ENCODE peak calls at places on chromosomes 3 and 15, in nine cellular contexts. One of them, this sample, is unnamed.

GRCh38 chr3:16386536-16386935 is 121.5 kb downstream of the OXNAD1 start:
- DNase-seq in GM18507: no peak
- DNase-seq in EL: no peak
- DNase-seq in lung: no peak
- DNase-seq in activated naive CD4-positive, alpha-beta T cell treated with anti-CD3 and anti-CD28 coated beads, Interleukin-2, amount 10 ng/mL, durations not matched to agents 7 days and 5 days: no peak
- DNase-seq in activated T-helper 1 cell treated with anti-CD3 and anti-CD28 coated beads, Interleukin-2, amount 50 U/mL, for 16 hours: no peak
- DNase-seq in nucleus accumbens: no peak
- DNase-seq in OCI-LY7: no peak
- DNase-seq in left cardiac atrium: no peak
- DNase-seq in this sample: no peak

GRCh38 chr3:171116365-171116764 is 89.8 kb upstream of the SLC2A2 start:
- DNase-seq in left cardiac atrium: no peak
- DNase-seq in OCI-LY7: no peak
- DNase-seq in nucleus accumbens: no peak
- DNase-seq in GM18507: no peak
- DNase-seq in activated naive CD4-positive, alpha-beta T cell treated with anti-CD3 and anti-CD28 coated beads, Interleukin-2, amount 10 ng/mL, durations not matched to agents 7 days and 5 days: no peak
- DNase-seq in EL: peak
- DNase-seq in lung: no peak
- DNase-seq in activated T-helper 1 cell treated with anti-CD3 and anti-CD28 coated beads, Interleukin-2, amount 50 U/mL, for 16 hours: no peak
- DNase-seq in this sample: no peak

GRCh38 chr3:122362026-122362425 is 21.0 kb downstream of the MIX23 start:
- DNase-seq in OCI-LY7: no peak
- DNase-seq in activated naive CD4-positive, alpha-beta T cell treated with anti-CD3 and anti-CD28 coated beads, Interleukin-2, amount 10 ng/mL, durations not matched to agents 7 days and 5 days: no peak
- DNase-seq in left cardiac atrium: no peak
- DNase-seq in GM18507: no peak
- DNase-seq in nucleus accumbens: no peak
- DNase-seq in lung: no peak
- DNase-seq in EL: no peak
- DNase-seq in activated T-helper 1 cell treated with anti-CD3 and anti-CD28 coated beads, Interleukin-2, amount 50 U/mL, for 16 hours: no peak
- DNase-seq in this sample: no peak

GRCh38 chr15:63481105-63481810 is 23.1 kb upstream of the USP3 start:
- DNase-seq in activated naive CD4-positive, alpha-beta T cell treated with anti-CD3 and anti-CD28 coated beads, Interleukin-2, amount 10 ng/mL, durations not matched to agents 7 days and 5 days: no peak
- DNase-seq in lung: no peak
- DNase-seq in nucleus accumbens: no peak
- DNase-seq in left cardiac atrium: no peak
- DNase-seq in activated T-helper 1 cell treated with anti-CD3 and anti-CD28 coated beads, Interleukin-2, amount 50 U/mL, for 16 hours: no peak
- DNase-seq in GM18507: no peak
- DNase-seq in EL: peak
- DNase-seq in OCI-LY7: no peak
- DNase-seq in this sample: peak

GRCh38 chr3:127425505-127426443 is 137.9 kb upstream of the PRR20G start:
- DNase-seq in activated T-helper 1 cell treated with anti-CD3 and anti-CD28 coated beads, Interleukin-2, amount 50 U/mL, for 16 hours: no peak
- DNase-seq in lung: no peak
- DNase-seq in nucleus accumbens: no peak
- DNase-seq in EL: no peak
- DNase-seq in left cardiac atrium: peak
- DNase-seq in OCI-LY7: no peak
- DNase-seq in activated naive CD4-positive, alpha-beta T cell treated with anti-CD3 and anti-CD28 coated beads, Interleukin-2, amount 10 ng/mL, durations not matched to agents 7 days and 5 days: no peak
- DNase-seq in GM18507: no peak
- DNase-seq in this sample: no peak

GRCh38 chr3:143848707-143849106 is 439 bp upstream of the SLC9A9 start:
- DNase-seq in nucleus accumbens: no peak
- DNase-seq in lung: no peak
- DNase-seq in activated naive CD4-positive, alpha-beta T cell treated with anti-CD3 and anti-CD28 coated beads, Interleukin-2, amount 10 ng/mL, durations not matched to agents 7 days and 5 days: no peak
- DNase-seq in OCI-LY7: peak
- DNase-seq in GM18507: no peak
- DNase-seq in activated T-helper 1 cell treated with anti-CD3 and anti-CD28 coated beads, Interleukin-2, amount 50 U/mL, for 16 hours: no peak
- DNase-seq in left cardiac atrium: no peak
- DNase-seq in EL: no peak
- DNase-seq in this sample: no peak

GRCh38 chr3:57059416-57059815 is 1.0 kb upstream of the SPATA12 start:
- DNase-seq in lung: no peak
- DNase-seq in nucleus accumbens: no peak
- DNase-seq in activated T-helper 1 cell treated with anti-CD3 and anti-CD28 coated beads, Interleukin-2, amount 50 U/mL, for 16 hours: no peak
- DNase-seq in EL: peak
- DNase-seq in left cardiac atrium: no peak
- DNase-seq in activated naive CD4-positive, alpha-beta T cell treated with anti-CD3 and anti-CD28 coated beads, Interleukin-2, amount 10 ng/mL, durations not matched to agents 7 days and 5 days: no peak
- DNase-seq in GM18507: no peak
- DNase-seq in OCI-LY7: no peak
- DNase-seq in this sample: no peak

GRCh38 chr3:156723182-156723619 is 48.8 kb downstream of the TIPARP start:
- DNase-seq in left cardiac atrium: peak
- DNase-seq in lung: no peak
- DNase-seq in activated T-helper 1 cell treated with anti-CD3 and anti-CD28 coated beads, Interleukin-2, amount 50 U/mL, for 16 hours: no peak
- DNase-seq in nucleus accumbens: no peak
- DNase-seq in OCI-LY7: no peak
- DNase-seq in GM18507: no peak
- DNase-seq in EL: peak
- DNase-seq in activated naive CD4-positive, alpha-beta T cell treated with anti-CD3 and anti-CD28 coated beads, Interleukin-2, amount 10 ng/mL, durations not matched to agents 7 days and 5 days: no peak
- DNase-seq in this sample: no peak

GRCh38 chr15:45534821-45535220 is 12.3 kb upstream of the SLC30A4 start:
- DNase-seq in EL: no peak
- DNase-seq in nucleus accumbens: no peak
- DNase-seq in activated naive CD4-positive, alpha-beta T cell treated with anti-CD3 and anti-CD28 coated beads, Interleukin-2, amount 10 ng/mL, durations not matched to agents 7 days and 5 days: no peak
- DNase-seq in activated T-helper 1 cell treated with anti-CD3 and anti-CD28 coated beads, Interleukin-2, amount 50 U/mL, for 16 hours: no peak
- DNase-seq in lung: no peak
- DNase-seq in left cardiac atrium: no peak
- DNase-seq in OCI-LY7: no peak
- DNase-seq in GM18507: no peak
- DNase-seq in this sample: no peak

GRCh38 chr3:136728434-136728833 is 23.7 kb downstream of the STAG1 start:
- DNase-seq in left cardiac atrium: no peak
- DNase-seq in EL: no peak
- DNase-seq in nucleus accumbens: no peak
- DNase-seq in activated naive CD4-positive, alpha-beta T cell treated with anti-CD3 and anti-CD28 coated beads, Interleukin-2, amount 10 ng/mL, durations not matched to agents 7 days and 5 days: no peak
- DNase-seq in GM18507: peak
- DNase-seq in lung: no peak
- DNase-seq in OCI-LY7: no peak
- DNase-seq in activated T-helper 1 cell treated with anti-CD3 and anti-CD28 coated beads, Interleukin-2, amount 50 U/mL, for 16 hours: no peak
- DNase-seq in this sample: no peak

GRCh38 chr15:90877315-90877714 is 7.0 kb upstream of the FES start:
- DNase-seq in lung: no peak
- DNase-seq in nucleus accumbens: no peak
- DNase-seq in GM18507: no peak
- DNase-seq in OCI-LY7: no peak
- DNase-seq in activated T-helper 1 cell treated with anti-CD3 and anti-CD28 coated beads, Interleukin-2, amount 50 U/mL, for 16 hours: no peak
- DNase-seq in EL: no peak
- DNase-seq in left cardiac atrium: no peak
- DNase-seq in activated naive CD4-positive, alpha-beta T cell treated with anti-CD3 and anti-CD28 coated beads, Interleukin-2, amount 10 ng/mL, durations not matched to agents 7 days and 5 days: no peak
- DNase-seq in this sample: no peak

GRCh38 chr15:63600001-63600645 is 2.9 kb downstream of the FBXL22 start:
- DNase-seq in activated naive CD4-positive, alpha-beta T cell treated with anti-CD3 and anti-CD28 coated beads, Interleukin-2, amount 10 ng/mL, durations not matched to agents 7 days and 5 days: no peak
- DNase-seq in EL: no peak
- DNase-seq in OCI-LY7: no peak
- DNase-seq in nucleus accumbens: no peak
- DNase-seq in GM18507: no peak
- DNase-seq in activated T-helper 1 cell treated with anti-CD3 and anti-CD28 coated beads, Interleukin-2, amount 50 U/mL, for 16 hours: no peak
- DNase-seq in left cardiac atrium: peak
- DNase-seq in lung: no peak
- DNase-seq in this sample: no peak

GRCh38 chr15:28888900-28889299 is 3.1 kb downstream of the APBA2 start:
- DNase-seq in left cardiac atrium: no peak
- DNase-seq in OCI-LY7: no peak
- DNase-seq in nucleus accumbens: no peak
- DNase-seq in GM18507: no peak
- DNase-seq in lung: no peak
- DNase-seq in activated T-helper 1 cell treated with anti-CD3 and anti-CD28 coated beads, Interleukin-2, amount 50 U/mL, for 16 hours: no peak
- DNase-seq in activated naive CD4-positive, alpha-beta T cell treated with anti-CD3 and anti-CD28 coated beads, Interleukin-2, amount 10 ng/mL, durations not matched to agents 7 days and 5 days: no peak
- DNase-seq in EL: no peak
- DNase-seq in this sample: no peak

GRCh38 chr15:100902436-100903190 is 16.5 kb upstream of the LRRK1 start:
- DNase-seq in left cardiac atrium: peak
- DNase-seq in nucleus accumbens: no peak
- DNase-seq in lung: peak
- DNase-seq in OCI-LY7: peak
- DNase-seq in activated naive CD4-positive, alpha-beta T cell treated with anti-CD3 and anti-CD28 coated beads, Interleukin-2, amount 10 ng/mL, durations not matched to agents 7 days and 5 days: no peak
- DNase-seq in GM18507: no peak
- DNase-seq in activated T-helper 1 cell treated with anti-CD3 and anti-CD28 coated beads, Interleukin-2, amount 50 U/mL, for 16 hours: no peak
- DNase-seq in EL: peak
- DNase-seq in this sample: no peak

GRCh38 chr3:36941658-36942057 is 3.2 kb downstream of the TRANK1 start:
- DNase-seq in lung: no peak
- DNase-seq in activated naive CD4-positive, alpha-beta T cell treated with anti-CD3 and anti-CD28 coated beads, Interleukin-2, amount 10 ng/mL, durations not matched to agents 7 days and 5 days: no peak
- DNase-seq in left cardiac atrium: no peak
- DNase-seq in nucleus accumbens: no peak
- DNase-seq in OCI-LY7: no peak
- DNase-seq in GM18507: no peak
- DNase-seq in EL: no peak
- DNase-seq in activated T-helper 1 cell treated with anti-CD3 and anti-CD28 coated beads, Interleukin-2, amount 50 U/mL, for 16 hours: no peak
- DNase-seq in this sample: no peak

GRCh38 chr3:63798873-63799272 is 20.2 kb upstream of the C3orf49 start:
- DNase-seq in activated naive CD4-positive, alpha-beta T cell treated with anti-CD3 and anti-CD28 coated beads, Interleukin-2, amount 10 ng/mL, durations not matched to agents 7 days and 5 days: no peak
- DNase-seq in left cardiac atrium: no peak
- DNase-seq in OCI-LY7: no peak
- DNase-seq in EL: no peak
- DNase-seq in activated T-helper 1 cell treated with anti-CD3 and anti-CD28 coated beads, Interleukin-2, amount 50 U/mL, for 16 hours: no peak
- DNase-seq in GM18507: no peak
- DNase-seq in lung: no peak
- DNase-seq in nucleus accumbens: no peak
- DNase-seq in this sample: no peak

GRCh38 chr15:93265046-93265658 is 176.1 kb upstream of the RGMA start:
- DNase-seq in left cardiac atrium: no peak
- DNase-seq in EL: no peak
- DNase-seq in activated T-helper 1 cell treated with anti-CD3 and anti-CD28 coated beads, Interleukin-2, amount 50 U/mL, for 16 hours: no peak
- DNase-seq in GM18507: no peak
- DNase-seq in OCI-LY7: no peak
- DNase-seq in lung: no peak
- DNase-seq in nucleus accumbens: no peak
- DNase-seq in activated naive CD4-positive, alpha-beta T cell treated with anti-CD3 and anti-CD28 coated beads, Interleukin-2, amount 10 ng/mL, durations not matched to agents 7 days and 5 days: no peak
- DNase-seq in this sample: no peak

GRCh38 chr3:101778385-101779046 is 495 bp upstream of the NXPE3 start:
- DNase-seq in lung: no peak
- DNase-seq in left cardiac atrium: no peak
- DNase-seq in GM18507: no peak
- DNase-seq in EL: no peak
- DNase-seq in nucleus accumbens: no peak
- DNase-seq in OCI-LY7: peak
- DNase-seq in activated T-helper 1 cell treated with anti-CD3 and anti-CD28 coated beads, Interleukin-2, amount 50 U/mL, for 16 hours: no peak
- DNase-seq in activated naive CD4-positive, alpha-beta T cell treated with anti-CD3 and anti-CD28 coated beads, Interleukin-2, amount 10 ng/mL, durations not matched to agents 7 days and 5 days: no peak
- DNase-seq in this sample: no peak

GRCh38 chr3:87088366-87088983 is 97.5 kb upstream of the VGLL3 start:
- DNase-seq in left cardiac atrium: peak
- DNase-seq in activated T-helper 1 cell treated with anti-CD3 and anti-CD28 coated beads, Interleukin-2, amount 50 U/mL, for 16 hours: no peak
- DNase-seq in EL: no peak
- DNase-seq in nucleus accumbens: no peak
- DNase-seq in activated naive CD4-positive, alpha-beta T cell treated with anti-CD3 and anti-CD28 coated beads, Interleukin-2, amount 10 ng/mL, durations not matched to agents 7 days and 5 days: no peak
- DNase-seq in GM18507: no peak
- DNase-seq in OCI-LY7: no peak
- DNase-seq in lung: no peak
- DNase-seq in this sample: no peak

GRCh38 chr3:143476965-143477640 is 357.5 kb downstream of the CHST2 start:
- DNase-seq in EL: no peak
- DNase-seq in activated T-helper 1 cell treated with anti-CD3 and anti-CD28 coated beads, Interleukin-2, amount 50 U/mL, for 16 hours: no peak
- DNase-seq in GM18507: no peak
- DNase-seq in OCI-LY7: no peak
- DNase-seq in activated naive CD4-positive, alpha-beta T cell treated with anti-CD3 and anti-CD28 coated beads, Interleukin-2, amount 10 ng/mL, durations not matched to agents 7 days and 5 days: no peak
- DNase-seq in lung: no peak
- DNase-seq in nucleus accumbens: no peak
- DNase-seq in left cardiac atrium: no peak
- DNase-seq in this sample: no peak

GRCh38 chr15:29596266-29596665 is 226.0 kb downstream of the TJP1 start:
- DNase-seq in left cardiac atrium: no peak
- DNase-seq in lung: no peak
- DNase-seq in nucleus accumbens: no peak
- DNase-seq in activated naive CD4-positive, alpha-beta T cell treated with anti-CD3 and anti-CD28 coated beads, Interleukin-2, amount 10 ng/mL, durations not matched to agents 7 days and 5 days: no peak
- DNase-seq in activated T-helper 1 cell treated with anti-CD3 and anti-CD28 coated beads, Interleukin-2, amount 50 U/mL, for 16 hours: no peak
- DNase-seq in OCI-LY7: peak
- DNase-seq in GM18507: no peak
- DNase-seq in EL: peak
- DNase-seq in this sample: no peak

GRCh38 chr3:71189480-71189879 is 394.0 kb downstream of the FOXP1 start:
- DNase-seq in nucleus accumbens: no peak
- DNase-seq in EL: peak
- DNase-seq in OCI-LY7: no peak
- DNase-seq in lung: no peak
- DNase-seq in left cardiac atrium: no peak
- DNase-seq in GM18507: no peak
- DNase-seq in activated naive CD4-positive, alpha-beta T cell treated with anti-CD3 and anti-CD28 coated beads, Interleukin-2, amount 10 ng/mL, durations not matched to agents 7 days and 5 days: no peak
- DNase-seq in activated T-helper 1 cell treated with anti-CD3 and anti-CD28 coated beads, Interleukin-2, amount 50 U/mL, for 16 hours: no peak
- DNase-seq in this sample: no peak

GRCh38 chr15:76566276-76566675 is 229.7 kb downstream of the ISL2 start:
- DNase-seq in left cardiac atrium: no peak
- DNase-seq in nucleus accumbens: no peak
- DNase-seq in EL: no peak
- DNase-seq in activated naive CD4-positive, alpha-beta T cell treated with anti-CD3 and anti-CD28 coated beads, Interleukin-2, amount 10 ng/mL, durations not matched to agents 7 days and 5 days: no peak
- DNase-seq in OCI-LY7: no peak
- DNase-seq in GM18507: no peak
- DNase-seq in activated T-helper 1 cell treated with anti-CD3 and anti-CD28 coated beads, Interleukin-2, amount 50 U/mL, for 16 hours: no peak
- DNase-seq in lung: no peak
- DNase-seq in this sample: no peak

GRCh38 chr15:39833515-39833981 is 50.9 kb upstream of the FSIP1 start:
- DNase-seq in lung: no peak
- DNase-seq in nucleus accumbens: no peak
- DNase-seq in EL: peak
- DNase-seq in GM18507: no peak
- DNase-seq in activated naive CD4-positive, alpha-beta T cell treated with anti-CD3 and anti-CD28 coated beads, Interleukin-2, amount 10 ng/mL, durations not matched to agents 7 days and 5 days: no peak
- DNase-seq in activated T-helper 1 cell treated with anti-CD3 and anti-CD28 coated beads, Interleukin-2, amount 50 U/mL, for 16 hours: no peak
- DNase-seq in left cardiac atrium: no peak
- DNase-seq in OCI-LY7: no peak
- DNase-seq in this sample: no peak

GRCh38 chr15:77012868-77013267 is 17.9 kb downstream of the PSTPIP1 start:
- DNase-seq in activated T-helper 1 cell treated with anti-CD3 and anti-CD28 coated beads, Interleukin-2, amount 50 U/mL, for 16 hours: no peak
- DNase-seq in GM18507: no peak
- DNase-seq in nucleus accumbens: no peak
- DNase-seq in lung: no peak
- DNase-seq in left cardiac atrium: no peak
- DNase-seq in OCI-LY7: no peak
- DNase-seq in EL: no peak
- DNase-seq in activated naive CD4-positive, alpha-beta T cell treated with anti-CD3 and anti-CD28 coated beads, Interleukin-2, amount 10 ng/mL, durations not matched to agents 7 days and 5 days: peak
- DNase-seq in this sample: no peak

GRCh38 chr15:62886431-62887071 is 156.0 kb upstream of the TPM1 start:
- DNase-seq in left cardiac atrium: no peak
- DNase-seq in OCI-LY7: no peak
- DNase-seq in EL: peak
- DNase-seq in lung: no peak
- DNase-seq in activated naive CD4-positive, alpha-beta T cell treated with anti-CD3 and anti-CD28 coated beads, Interleukin-2, amount 10 ng/mL, durations not matched to agents 7 days and 5 days: no peak
- DNase-seq in nucleus accumbens: no peak
- DNase-seq in activated T-helper 1 cell treated with anti-CD3 and anti-CD28 coated beads, Interleukin-2, amount 50 U/mL, for 16 hours: no peak
- DNase-seq in GM18507: no peak
- DNase-seq in this sample: no peak

GRCh38 chr3:30774062-30774461 is 120.4 kb downstream of the GADL1 start:
- DNase-seq in nucleus accumbens: no peak
- DNase-seq in activated naive CD4-positive, alpha-beta T cell treated with anti-CD3 and anti-CD28 coated beads, Interleukin-2, amount 10 ng/mL, durations not matched to agents 7 days and 5 days: no peak
- DNase-seq in lung: no peak
- DNase-seq in EL: no peak
- DNase-seq in activated T-helper 1 cell treated with anti-CD3 and anti-CD28 coated beads, Interleukin-2, amount 50 U/mL, for 16 hours: no peak
- DNase-seq in OCI-LY7: no peak
- DNase-seq in left cardiac atrium: no peak
- DNase-seq in GM18507: no peak
- DNase-seq in this sample: no peak

GRCh38 chr3:100009285-100010086 is 104.8 kb downstream of the FILIP1L start:
- DNase-seq in left cardiac atrium: no peak
- DNase-seq in GM18507: no peak
- DNase-seq in nucleus accumbens: no peak
- DNase-seq in lung: no peak
- DNase-seq in OCI-LY7: no peak
- DNase-seq in activated T-helper 1 cell treated with anti-CD3 and anti-CD28 coated beads, Interleukin-2, amount 50 U/mL, for 16 hours: no peak
- DNase-seq in activated naive CD4-positive, alpha-beta T cell treated with anti-CD3 and anti-CD28 coated beads, Interleukin-2, amount 10 ng/mL, durations not matched to agents 7 days and 5 days: no peak
- DNase-seq in EL: no peak
- DNase-seq in this sample: no peak

This sample was measured in GM12878.